ENCODE peak calls at places on chromosomes 16 and 17, in four cellular contexts. L is esophagus squamous epithelium, W is bronchial epithelial cell, F is Calu3. V is an unnamed sample.

GRCh38 chr17:44084131-44084538 is 13.6 kb downstream of the G6PC3 start:
- DNase-seq in W (no peak), F (peak; percentile 62), L (no peak), V (no peak)

GRCh38 chr17:66942453-66943264 is 21.8 kb upstream of the CACNG4 start:
- DNase-seq in F (no peak), W (no peak), L (no peak), V (no peak)

GRCh38 chr17:48113201-48113676 is 5.7 kb downstream of the SNX11 start:
- DNase-seq in W (no peak), L (no peak), F (no peak), V (peak; percentile 30)

GRCh38 chr17:77424585-77425344 is 284.0 kb downstream of the SEC14L1 start:
- DNase-seq in L (no peak), F (no peak), W (no peak), V (no peak)

GRCh38 chr16:11094075-11094593 is 149.8 kb downstream of the CLEC16A start:
- DNase-seq in F (no peak), L (no peak), W (peak; percentile 83), V (no peak)

GRCh38 chr16:81469710-81470481 is 25.3 kb downstream of the CMIP start:
- DNase-seq in W (no peak), L (no peak), F (no peak), V (no peak)

GRCh38 chr16:9151597-9151996 is 60.2 kb downstream of the HAPSTR1 start:
- DNase-seq in W (no peak), L (no peak), F (no peak), V (no peak)

GRCh38 chr17:67150826-67151225 is 94.2 kb downstream of the HELZ start:
- DNase-seq in W (no peak), F (no peak), L (no peak), V (no peak)

GRCh38 chr16:3503513-3503912 is 2.7 kb downstream of the CLUAP1 start:
- DNase-seq in L (no peak), F (peak; percentile 70), W (peak; percentile 18), V (no peak)

GRCh38 chr17:4533522-4534502 is 21.4 kb downstream of the MYBBP1A start:
- DNase-seq in W (no peak), L (no peak), F (no peak), V (no peak)

GRCh38 chr17:48100591-48101011 is 677 bp downstream of the CBX1 start:
- DNase-seq in L (no peak), F (peak; percentile 74), W (peak; percentile 55), V (no peak)

GRCh38 chr17:81011951-81012350 is 20.3 kb downstream of the CHMP6 start:
- DNase-seq in F (no peak), L (no peak), W (no peak), V (no peak)

GRCh38 chr17:77356690-77357201 is 216.0 kb downstream of the SEC14L1 start:
- DNase-seq in L (no peak), W (no peak), F (no peak), V (no peak)

GRCh38 chr16:21656795-21657768 is 4.7 kb upstream of the IGSF6 start:
- DNase-seq in L (no peak), W (peak; percentile 39), F (peak; percentile 62), V (no peak)

GRCh38 chr16:66357523-66357928 is 9.0 kb upstream of the CDH5 start:
- DNase-seq in F (peak; percentile 72), L (no peak), W (peak; percentile 84), V (no peak)

GRCh38 chr16:11621920-11622651 is 35.4 kb upstream of the LITAF start:
- DNase-seq in L (no peak), W (no peak), F (no peak), V (peak; percentile 35)

GRCh38 chr17:40086150-40087044 is 14.0 kb downstream of the NR1D1 start:
- DNase-seq in W (no peak), F (peak; percentile 100), L (no peak), V (peak; percentile 63)

GRCh38 chr17:49290690-49291326 is 60.2 kb upstream of the PHOSPHO1 start:
- DNase-seq in F (peak; percentile 39), L (no peak), W (peak; percentile 33), V (no peak)

GRCh38 chr16:56956756-56957155 is 5.0 kb upstream of the CETP start:
- DNase-seq in F (no peak), W (no peak), L (no peak), V (no peak)
- TF ChIP-seq CTCF in F (no peak), W (no peak), L (no peak), V (no peak)

GRCh38 chr17:78828470-78829185 is 12.0 kb downstream of the USP36 start:
- DNase-seq in L (no peak), W (peak; percentile 64), F (peak; percentile 12), V (no peak)
- TF ChIP-seq CTCF in L (no peak), W (peak; percentile 54), F (no peak), V (no peak)

DNA sequence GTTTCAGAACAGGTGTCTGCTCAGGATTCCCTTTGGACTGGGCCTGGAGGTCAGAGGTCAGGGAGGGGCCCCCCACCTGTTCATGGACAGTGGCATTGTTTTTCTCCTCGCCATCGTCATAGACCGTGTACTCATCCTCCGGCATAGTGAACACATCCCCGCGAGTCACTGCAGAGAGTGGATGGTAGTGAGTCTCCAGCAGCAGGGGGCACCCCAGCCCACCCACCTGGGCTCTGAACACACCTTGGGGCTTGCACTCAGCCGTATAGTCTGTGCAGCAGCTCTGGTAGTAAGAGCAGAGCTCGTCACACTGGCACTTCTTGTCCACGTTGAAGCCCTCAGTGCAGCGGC is 448 bp downstream of the VTN start:
- DNase-seq in W (no peak), F (no peak), L (no peak), V (no peak)
- TF ChIP-seq CTCF in W (no peak), F (no peak), L (no peak), V (no peak)

DNA sequence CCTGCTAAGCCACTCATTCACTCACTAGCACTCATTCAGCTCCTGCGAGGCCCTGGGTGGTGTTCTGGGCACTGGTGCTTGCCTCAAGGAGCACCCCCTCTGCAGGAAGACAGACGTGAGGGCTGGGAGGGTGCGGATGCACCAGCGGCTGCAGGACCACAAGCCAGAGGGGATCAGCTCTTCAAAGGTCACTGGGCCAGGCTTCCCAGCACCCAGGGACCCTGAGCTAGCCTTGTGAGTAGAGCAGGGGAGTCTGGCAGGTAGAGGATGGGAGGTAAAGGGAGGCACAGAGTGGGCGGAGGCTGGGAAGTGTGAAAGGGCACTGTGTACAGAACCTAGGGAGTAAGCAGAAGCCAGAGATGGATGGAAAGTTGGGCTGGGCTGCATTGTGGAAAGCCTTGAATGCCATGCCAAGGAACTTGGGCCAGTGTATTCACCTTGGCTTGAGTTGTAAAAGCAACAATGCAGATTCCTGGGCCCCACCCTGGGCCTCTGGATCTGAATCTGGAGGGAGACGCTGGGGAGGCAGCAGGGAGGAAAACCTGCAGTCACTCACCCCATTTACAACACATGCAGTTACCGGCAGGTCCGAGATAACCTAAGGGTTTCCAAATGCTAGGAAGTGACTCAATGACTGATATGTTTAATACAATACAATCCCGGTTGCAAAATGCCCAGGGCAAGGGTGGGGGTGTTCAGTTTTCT is 1.7 kb downstream of the IL4R start:
- DNase-seq in F (peak; percentile 77), W (peak; percentile 96), L (no peak), V (no peak)
- TF ChIP-seq CTCF in F (no peak), W (peak; percentile 38), L (no peak), V (no peak)

GRCh38 chr17:79395545-79395944 is 215.3 kb downstream of the RBFOX3 start:
- DNase-seq in L (no peak), W (no peak), F (no peak), V (no peak)
- TF ChIP-seq CTCF in L (no peak), W (no peak), F (no peak), V (no peak)

GRCh38 chr17:32805029-32805976 is 71.6 kb downstream of the MYO1D start:
- DNase-seq in W (peak; percentile 19), F (no peak), L (no peak), V (no peak)
- TF ChIP-seq CTCF in W (no peak), F (no peak), L (no peak), V (no peak)

GRCh38 chr16:49464877-49465504 is 91.4 kb downstream of the C16orf78 start:
- DNase-seq in W (no peak), L (no peak), F (no peak), V (no peak)
- TF ChIP-seq CTCF in W (no peak), L (no peak), F (no peak), V (no peak)

GRCh38 chr16:71565812-71566700 is 10.8 kb downstream of the TAT start:
- DNase-seq in L (no peak), W (no peak), F (no peak), V (no peak)
- TF ChIP-seq CTCF in L (no peak), W (no peak), F (no peak), V (no peak)

V was measured in activated B cell treated with CpG ODN at 0.5 μM for 24 hours.